ENCODE peak calls at places on chromosome 19, in five cellular contexts. P is lower leg skin, J is gastrocnemius medialis, D is AG09309, F is tibial artery. Q is an unnamed sample.

GRCh38 chr19:35288331-35288730 is 3.6 kb upstream of the MAG start:
- DNase-seq in P (no peak), J (no peak), D (no peak), F (no peak), Q (no peak)

GRCh38 chr19:47374876-47375693 is 26.0 kb downstream of the DHX34 start:
- DNase-seq in P (no peak), J (no peak), D (no peak), F (no peak), Q (no peak)

GRCh38 chr19:46495789-46496099 is at the start of gene PNMA8B:
- DNase-seq in P (no peak), J (no peak), D (no peak), F (no peak), Q (no peak)

GRCh38 chr19:6736169-6736916 is 1.0 kb downstream of the GPR108 start:
- DNase-seq in P (peak; percentile 94), J (peak; percentile 48), D (peak; percentile 61), F (peak; percentile 82), Q (no peak)

GRCh38 chr19:57583521-57584416 is at the start of gene ZIK1:
- DNase-seq in P (peak; percentile 97), J (peak; percentile 81), D (peak; percentile 76), F (peak; percentile 84), Q (peak; percentile 92)

GRCh38 chr19:49592486-49593232 is 1.7 kb downstream of the PRR12 start:
- DNase-seq in P (no peak), J (no peak), D (no peak), F (no peak), Q (no peak)

GRCh38 chr19:947707-948533 is 22.1 kb downstream of the ARID3A start:
- DNase-seq in P (peak; percentile 93), J (peak; percentile 31), D (no peak), F (peak; percentile 71), Q (no peak)

GRCh38 chr19:51690359-51691121 is 2.6 kb upstream of the SPACA6 start:
- DNase-seq in P (peak; percentile 91), J (no peak), D (no peak), F (no peak), Q (peak; percentile 90)

GRCh38 chr19:8174706-8175105 is 25.3 kb upstream of the FBN3 start:
- DNase-seq in P (no peak), J (no peak), D (no peak), F (no peak), Q (no peak)

GRCh38 chr19:6073858-6074708 is 36.2 kb downstream of the RFX2 start:
- DNase-seq in P (peak; percentile 56), J (no peak), D (no peak), F (no peak), Q (peak; percentile 71)

GRCh38 chr19:52665529-52665928 is 27.4 kb upstream of the ZNF83 start:
- DNase-seq in P (no peak), J (no peak), D (no peak), F (no peak), Q (no peak)

GRCh38 chr19:49042177-49042576 is 1.5 kb upstream of the CGB5 start:
- DNase-seq in P (no peak), J (no peak), D (no peak), F (no peak), Q (no peak)

GRCh38 chr19:31294189-31294588 is 55.0 kb downstream of the TSHZ3 start:
- DNase-seq in P (no peak), J (no peak), D (no peak), F (no peak), Q (no peak)

GRCh38 chr19:28542394-28543243 is 670.3 kb downstream of the UQCRFS1 start:
- DNase-seq in P (no peak), J (no peak), D (no peak), F (no peak), Q (no peak)

GRCh38 chr19:2207991-2208860 is 27.9 kb downstream of the PLEKHJ1 start:
- DNase-seq in P (peak; percentile 97), J (no peak), D (no peak), F (peak; percentile 77), Q (no peak)

GRCh38 chr19:2365201-2365970 is 5.3 kb downstream of the TMPRSS9 start:
- DNase-seq in P (no peak), J (no peak), D (no peak), F (no peak), Q (no peak)

GRCh38 chr19:19321143-19321577 is 531 bp downstream of the MAU2 start:
- DNase-seq in P (no peak), J (no peak), D (no peak), F (no peak), Q (no peak)

GRCh38 chr19:22608441-22608840 is 25.7 kb upstream of the ZNF492 start:
- DNase-seq in P (peak; percentile 59), J (no peak), D (no peak), F (peak; percentile 17), Q (no peak)
- TF ChIP-seq CTCF in P (no peak), J (no peak), D (no peak), F (no peak), Q (no peak)

DNA sequence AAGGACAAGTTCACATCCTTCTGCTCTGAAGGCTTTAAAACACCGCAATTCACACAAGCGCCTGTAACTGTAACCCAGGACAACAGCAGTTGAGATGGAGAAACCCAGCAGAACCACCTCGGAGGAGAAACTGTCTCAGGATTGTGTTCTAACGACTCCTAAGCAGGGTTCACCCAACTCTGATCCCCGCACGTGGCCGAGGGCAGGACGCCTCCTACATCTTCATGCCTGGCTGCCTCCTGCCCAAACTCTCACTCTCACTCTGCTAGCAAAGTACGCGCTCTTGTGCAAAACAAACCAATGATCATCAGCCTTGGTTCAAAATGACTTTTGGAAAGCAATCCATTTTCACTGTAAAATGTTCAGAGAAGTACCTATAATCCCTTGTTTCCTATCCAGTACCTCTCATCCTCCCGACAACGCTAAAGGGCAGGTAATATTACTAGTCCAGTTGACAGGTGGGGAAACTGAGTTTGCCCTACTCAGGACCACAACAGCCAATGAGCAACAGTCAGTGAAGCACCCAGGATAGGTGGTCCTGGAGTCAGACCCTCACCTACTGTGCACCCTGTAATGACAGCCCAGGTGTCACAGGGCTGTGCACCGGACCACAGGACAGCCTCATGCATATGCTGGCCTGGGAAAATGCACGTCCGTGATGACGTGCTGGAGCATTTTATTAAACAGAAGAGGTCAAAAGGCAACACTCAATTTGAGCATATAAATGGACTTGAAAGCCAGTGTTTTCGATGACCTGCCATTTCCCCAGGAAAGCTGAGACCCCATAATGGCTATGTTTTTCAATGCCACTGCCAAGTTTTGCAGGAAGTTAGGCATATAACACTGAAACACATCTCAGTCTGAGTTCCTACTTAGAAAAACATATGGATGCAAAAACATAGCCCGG is 25.4 kb downstream of the EPS15L1 start:
- DNase-seq in P (no peak), J (no peak), D (no peak), F (no peak), Q (no peak)
- TF ChIP-seq CTCF in P (no peak), J (no peak), D (no peak), F (no peak), Q (no peak)

GRCh38 chr19:43430142-43430710 is 15.5 kb downstream of the TEX101 start:
- DNase-seq in P (no peak), J (no peak), D (no peak), F (no peak), Q (no peak)
- TF ChIP-seq CTCF in P (no peak), J (no peak), D (no peak), F (no peak), Q (peak; percentile 38)

GRCh38 chr19:4606921-4607678 is 32.2 kb upstream of the TNFAIP8L1 start:
- DNase-seq in P (no peak), J (no peak), D (no peak), F (no peak), Q (no peak)
- TF ChIP-seq CTCF in P (no peak), J (no peak), D (no peak), F (no peak), Q (no peak)

GRCh38 chr19:13151605-13152355 is 1.6 kb downstream of the IER2 start:
- DNase-seq in P (peak; percentile 100), J (peak; percentile 95), D (peak; percentile 75), F (peak; percentile 96), Q (no peak)
- TF ChIP-seq CTCF in P (no peak), J (no peak), D (no peak), F (no peak), Q (peak; percentile 54)

GRCh38 chr19:41886761-41887710 is 4.1 kb downstream of the ARHGEF1 start:
- DNase-seq in P (no peak), J (no peak), D (no peak), F (no peak), Q (no peak)

GRCh38 chr19:41880329-41880708 is 2.7 kb upstream of the ARHGEF1 start:
- DNase-seq in P (no peak), J (no peak), D (no peak), F (no peak), Q (no peak)

GRCh38 chr19:41883463-41883820 is 458 bp downstream of the ARHGEF1 start:
- DNase-seq in P (no peak), J (no peak), D (no peak), F (no peak), Q (no peak)

GRCh38 chr19:41882568-41883462 is at the start of gene ARHGEF1:
- DNase-seq in P (peak; percentile 93), J (no peak), D (no peak), F (peak; percentile 35), Q (no peak)

GRCh38 chr19:41883821-41884733 is 1.1 kb downstream of the ARHGEF1 start:
- DNase-seq in P (peak; percentile 98), J (peak; percentile 90), D (peak; percentile 88), F (peak; percentile 94), Q (peak; percentile 98)
- TF ChIP-seq CTCF in P (no peak), J (peak; percentile 36), D (no peak), F (no peak), Q (peak; percentile 44)

GRCh38 chr19:3851254-3852176 is 17.3 kb downstream of the ZFR2 start:
- DNase-seq in P (no peak), J (no peak), D (no peak), F (no peak), Q (no peak)

GRCh38 chr19:3850320-3850972 is 18.4 kb downstream of the ZFR2 start:
- DNase-seq in P (no peak), J (no peak), D (no peak), F (no peak), Q (no peak)

GRCh38 chr19:3849787-3850186 is 19.1 kb downstream of the ZFR2 start:
- DNase-seq in P (no peak), J (no peak), D (no peak), F (no peak), Q (no peak)

GRCh38 chr19:3852177-3852511 is 16.7 kb downstream of the ZFR2 start:
- DNase-seq in P (no peak), J (no peak), D (no peak), F (no peak), Q (no peak)

DNA sequence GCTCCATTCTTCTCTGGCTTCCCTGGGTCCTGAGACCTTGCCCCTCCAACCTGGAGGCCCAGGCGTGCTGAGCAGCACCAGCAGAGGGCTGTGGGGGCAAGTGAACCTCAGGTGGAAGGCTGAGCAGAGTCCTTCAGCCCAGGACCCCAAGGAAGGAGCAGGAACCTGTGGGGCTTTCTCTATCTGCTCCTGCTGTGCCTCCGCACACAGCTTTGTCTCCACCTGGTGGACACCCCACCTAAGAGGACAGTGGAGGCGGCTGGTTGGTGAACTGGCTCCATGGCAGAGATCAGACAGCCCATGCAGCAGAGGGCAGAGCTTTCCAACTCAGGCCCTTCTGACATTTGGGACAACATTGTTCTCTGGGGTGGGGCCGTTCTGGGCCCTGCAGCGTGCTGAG is 19.7 kb downstream of the ZFR2 start:
- DNase-seq in P (no peak), J (no peak), D (no peak), F (no peak), Q (no peak)
- TF ChIP-seq CTCF in P (no peak), J (no peak), D (peak; percentile 46), F (no peak), Q (peak; percentile 71)